ENCODE peak calls at places on chromosome 1, in seven cellular contexts. J, M, V, B, Y, D and L are unnamed samples.

GRCh38 chr1:45003741-45004140 is 7.4 kb downstream of the HECTD3 start:
- DNase-seq in M (no peak), J (no peak), B (no peak), V (no peak), D (no peak), Y (no peak), L (no peak)

GRCh38 chr1:17909634-17910033 is 154.5 kb downstream of the ACTL8 start:
- DNase-seq in M (no peak), V (peak), B (peak), J (peak), Y (no peak), D (no peak), L (peak)

GRCh38 chr1:36664564-36665287 is 182.0 kb upstream of the CSF3R start:
- DNase-seq in J (peak), Y (no peak), D (no peak), V (no peak), B (no peak), M (no peak), L (no peak)

GRCh38 chr1:35893051-35893879 is 10.3 kb downstream of the AGO1 start:
- DNase-seq in J (no peak), B (no peak), M (no peak), V (no peak), Y (no peak), D (no peak), L (no peak)

GRCh38 chr1:94542088-94542671 is 621 bp upstream of the F3 start:
- DNase-seq in B (peak), J (peak), D (no peak), V (peak), Y (no peak), M (no peak), L (peak)

GRCh38 chr1:39531526-39531925 is 40.1 kb downstream of the BMP8A start:
- DNase-seq in V (no peak), D (no peak), Y (no peak), J (no peak), M (no peak), B (no peak), L (no peak)

GRCh38 chr1:183417691-183418491 is at the start of gene NMNAT2:
- DNase-seq in B (peak), J (peak), Y (no peak), D (peak), M (no peak), V (peak), L (peak)

GRCh38 chr1:31398246-31398645 is 14.8 kb upstream of the SERINC2 start:
- DNase-seq in Y (no peak), J (no peak), V (no peak), M (no peak), D (no peak), B (no peak), L (no peak)

GRCh38 chr1:39369568-39369967 is 121.9 kb upstream of the BMP8A start:
- DNase-seq in Y (no peak), D (no peak), M (no peak), V (no peak), J (no peak), B (no peak), L (no peak)